ENCODE peak calls at places on chromosomes 5 and 9, in six cellular contexts. One of them, this sample, is unnamed.

GRCh38 chr5:64834611-64835010 is 65.9 kb downstream of the CWC27 start:
- DNase-seq in neural progenitor cell: peak; percentile 10
- DNase-seq in caudate nucleus: no peak
- DNase-seq in HCT116: no peak
- DNase-seq in stomach: no peak
- DNase-seq in AG04450: no peak
- DNase-seq in this sample: no peak

GRCh38 chr9:35533398-35533797 is 43.5 kb downstream of the RUSC2 start:
- DNase-seq in AG04450: no peak
- DNase-seq in neural progenitor cell: no peak
- DNase-seq in stomach: no peak
- DNase-seq in HCT116: no peak
- DNase-seq in caudate nucleus: no peak
- DNase-seq in this sample: no peak

GRCh38 chr5:50853151-50853550 is 186.7 kb downstream of the PARP8 start:
- DNase-seq in neural progenitor cell: no peak
- DNase-seq in HCT116: no peak
- DNase-seq in AG04450: no peak
- DNase-seq in caudate nucleus: no peak
- DNase-seq in stomach: no peak
- DNase-seq in this sample: no peak

GRCh38 chr5:53246042-53246836 is 136.7 kb upstream of the MOCS2 start:
- DNase-seq in caudate nucleus: no peak
- DNase-seq in neural progenitor cell: no peak
- DNase-seq in stomach: no peak
- DNase-seq in AG04450: peak; percentile 81
- DNase-seq in HCT116: no peak
- DNase-seq in this sample: no peak

GRCh38 chr9:4832786-4833579 is 40.2 kb downstream of the RCL1 start:
- DNase-seq in HCT116: peak; percentile 94
- DNase-seq in stomach: no peak
- DNase-seq in neural progenitor cell: no peak
- DNase-seq in caudate nucleus: no peak
- DNase-seq in AG04450: peak; percentile 85
- DNase-seq in this sample: no peak

GRCh38 chr9:91164724-91165520 is 196.8 kb downstream of the AUH start:
- DNase-seq in neural progenitor cell: no peak
- DNase-seq in stomach: peak; percentile 79
- DNase-seq in caudate nucleus: no peak
- DNase-seq in AG04450: peak; percentile 97
- DNase-seq in HCT116: peak; percentile 81
- DNase-seq in this sample: peak; percentile 62

GRCh38 chr9:107020040-107020530 is 157.1 kb downstream of the ZNF462 start:
- DNase-seq in neural progenitor cell: peak; percentile 79
- DNase-seq in AG04450: peak; percentile 91
- DNase-seq in stomach: no peak
- DNase-seq in HCT116: no peak
- DNase-seq in caudate nucleus: no peak
- DNase-seq in this sample: no peak

GRCh38 chr5:108259306-108259705 is 122.6 kb downstream of the FBXL17 start:
- DNase-seq in caudate nucleus: no peak
- DNase-seq in neural progenitor cell: peak; percentile 10
- DNase-seq in AG04450: peak; percentile 7
- DNase-seq in stomach: no peak
- DNase-seq in HCT116: no peak
- DNase-seq in this sample: no peak

GRCh38 chr5:178630475-178630930 is 3.7 kb upstream of the CLK4 start:
- DNase-seq in AG04450: no peak
- DNase-seq in stomach: no peak
- DNase-seq in neural progenitor cell: no peak
- DNase-seq in HCT116: peak; percentile 24
- DNase-seq in caudate nucleus: no peak
- DNase-seq in this sample: no peak

GRCh38 chr9:131769361-131769760 is 29.5 kb upstream of the RAPGEF1 start:
- DNase-seq in HCT116: no peak
- DNase-seq in AG04450: no peak
- DNase-seq in neural progenitor cell: no peak
- DNase-seq in stomach: no peak
- DNase-seq in caudate nucleus: no peak
- DNase-seq in this sample: no peak

GRCh38 chr9:121239071-121239470 is 28.9 kb upstream of the GSN start:
- DNase-seq in caudate nucleus: no peak
- DNase-seq in AG04450: no peak
- DNase-seq in neural progenitor cell: no peak
- DNase-seq in HCT116: no peak
- DNase-seq in stomach: no peak
- DNase-seq in this sample: no peak

GRCh38 chr9:95575796-95576195 is 59.0 kb upstream of the PTCH1 start:
- DNase-seq in HCT116: no peak
- DNase-seq in stomach: no peak
- DNase-seq in caudate nucleus: no peak
- DNase-seq in AG04450: no peak
- DNase-seq in neural progenitor cell: no peak
- DNase-seq in this sample: no peak

GRCh38 chr5:6520201-6520600 is 71.5 kb downstream of the UBE2QL1 start:
- DNase-seq in AG04450: no peak
- DNase-seq in caudate nucleus: no peak
- DNase-seq in stomach: no peak
- DNase-seq in HCT116: no peak
- DNase-seq in neural progenitor cell: no peak
- DNase-seq in this sample: no peak

GRCh38 chr5:6518298-6519057 is 69.8 kb downstream of the UBE2QL1 start:
- DNase-seq in neural progenitor cell: no peak
- DNase-seq in HCT116: no peak
- DNase-seq in AG04450: no peak
- DNase-seq in stomach: no peak
- DNase-seq in caudate nucleus: no peak
- DNase-seq in this sample: no peak

GRCh38 chr5:6522337-6522736 is 73.7 kb downstream of the UBE2QL1 start:
- DNase-seq in HCT116: no peak
- DNase-seq in AG04450: no peak
- DNase-seq in stomach: no peak
- DNase-seq in caudate nucleus: no peak
- DNase-seq in neural progenitor cell: no peak
- DNase-seq in this sample: no peak

GRCh38 chr5:6516823-6517222 is 68.2 kb downstream of the UBE2QL1 start:
- DNase-seq in AG04450: no peak
- DNase-seq in HCT116: no peak
- DNase-seq in stomach: no peak
- DNase-seq in neural progenitor cell: no peak
- DNase-seq in caudate nucleus: no peak
- DNase-seq in this sample: no peak

DNA sequence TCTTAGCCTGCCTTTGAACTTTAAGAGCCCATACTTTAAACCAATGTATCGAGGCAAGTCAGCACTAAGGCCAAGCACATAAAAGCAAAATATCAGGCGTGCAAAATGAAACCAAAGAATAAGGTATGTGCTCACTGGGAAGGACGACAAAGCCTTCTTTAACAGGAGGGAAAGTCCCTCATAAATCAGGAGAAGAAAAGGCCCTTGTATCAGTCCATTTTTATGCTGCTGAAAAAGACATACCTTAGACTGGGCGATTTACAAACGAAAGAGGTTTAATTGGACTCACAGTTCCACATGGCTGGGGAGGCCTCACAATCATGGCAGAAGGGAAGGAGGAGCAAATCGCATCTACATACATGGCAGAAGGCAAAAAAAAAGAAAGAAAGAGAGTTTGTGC is 68.8 kb downstream of the UBE2QL1 start:
- DNase-seq in caudate nucleus: no peak
- DNase-seq in AG04450: no peak
- DNase-seq in stomach: no peak
- DNase-seq in neural progenitor cell: no peak
- DNase-seq in HCT116: no peak
- DNase-seq in this sample: no peak
- H3K27ac ChIP-seq in caudate nucleus: no peak overlapping the region
- H3K27ac ChIP-seq in AG04450: no peak overlapping the region
- H3K27ac ChIP-seq in stomach: no peak overlapping the region
- H3K27ac ChIP-seq in neural progenitor cell: no peak overlapping the region
- H3K27ac ChIP-seq in HCT116: no peak overlapping the region
- H3K27ac ChIP-seq in this sample: no peak overlapping the region

GRCh38 chr9:38339087-38339486 is 53.4 kb upstream of the ALDH1B1 start:
- DNase-seq in stomach: no peak
- DNase-seq in HCT116: no peak
- DNase-seq in AG04450: no peak
- DNase-seq in caudate nucleus: no peak
- DNase-seq in neural progenitor cell: no peak
- DNase-seq in this sample: no peak
- H3K27ac ChIP-seq in stomach: peak overlapping the region; percentile 17
- H3K27ac ChIP-seq in HCT116: no peak overlapping the region
- H3K27ac ChIP-seq in AG04450: no peak overlapping the region
- H3K27ac ChIP-seq in caudate nucleus: no peak overlapping the region
- H3K27ac ChIP-seq in neural progenitor cell: no peak overlapping the region
- H3K27ac ChIP-seq in this sample: no peak overlapping the region

GRCh38 chr5:14812166-14812565 is 59.4 kb downstream of the ANKH start:
- DNase-seq in stomach: no peak
- DNase-seq in HCT116: no peak
- DNase-seq in neural progenitor cell: no peak
- DNase-seq in caudate nucleus: no peak
- DNase-seq in AG04450: no peak
- DNase-seq in this sample: no peak

GRCh38 chr5:14813747-14814146 is 57.8 kb downstream of the ANKH start:
- DNase-seq in HCT116: no peak
- DNase-seq in neural progenitor cell: no peak
- DNase-seq in stomach: no peak
- DNase-seq in caudate nucleus: no peak
- DNase-seq in AG04450: no peak
- DNase-seq in this sample: no peak

GRCh38 chr5:14818931-14819790 is 52.4 kb downstream of the ANKH start:
- DNase-seq in HCT116: no peak
- DNase-seq in caudate nucleus: no peak
- DNase-seq in AG04450: no peak
- DNase-seq in neural progenitor cell: no peak
- DNase-seq in stomach: no peak
- DNase-seq in this sample: no peak

GRCh38 chr5:14816999-14817761 is 54.4 kb downstream of the ANKH start:
- DNase-seq in caudate nucleus: no peak
- DNase-seq in HCT116: no peak
- DNase-seq in AG04450: peak; percentile 44
- DNase-seq in neural progenitor cell: no peak
- DNase-seq in stomach: no peak
- DNase-seq in this sample: no peak

GRCh38 chr5:14816374-14816998 is 55.1 kb downstream of the ANKH start:
- DNase-seq in caudate nucleus: no peak
- DNase-seq in AG04450: no peak
- DNase-seq in neural progenitor cell: no peak
- DNase-seq in HCT116: no peak
- DNase-seq in stomach: no peak
- DNase-seq in this sample: no peak
- H3K27ac ChIP-seq in caudate nucleus: no peak overlapping the region
- H3K27ac ChIP-seq in AG04450: no peak overlapping the region
- H3K27ac ChIP-seq in neural progenitor cell: no peak overlapping the region
- H3K27ac ChIP-seq in HCT116: no peak overlapping the region
- H3K27ac ChIP-seq in stomach: no peak overlapping the region
- H3K27ac ChIP-seq in this sample: no peak overlapping the region

GRCh38 chr5:173757817-173758216 is 130.3 kb upstream of the CPEB4 start:
- DNase-seq in AG04450: no peak
- DNase-seq in HCT116: no peak
- DNase-seq in stomach: no peak
- DNase-seq in neural progenitor cell: no peak
- DNase-seq in caudate nucleus: no peak
- DNase-seq in this sample: no peak
- H3K27ac ChIP-seq in AG04450: no peak overlapping the region
- H3K27ac ChIP-seq in HCT116: no peak overlapping the region
- H3K27ac ChIP-seq in stomach: no peak overlapping the region
- H3K27ac ChIP-seq in neural progenitor cell: no peak overlapping the region
- H3K27ac ChIP-seq in caudate nucleus: no peak overlapping the region
- H3K27ac ChIP-seq in this sample: no peak overlapping the region

DNA sequence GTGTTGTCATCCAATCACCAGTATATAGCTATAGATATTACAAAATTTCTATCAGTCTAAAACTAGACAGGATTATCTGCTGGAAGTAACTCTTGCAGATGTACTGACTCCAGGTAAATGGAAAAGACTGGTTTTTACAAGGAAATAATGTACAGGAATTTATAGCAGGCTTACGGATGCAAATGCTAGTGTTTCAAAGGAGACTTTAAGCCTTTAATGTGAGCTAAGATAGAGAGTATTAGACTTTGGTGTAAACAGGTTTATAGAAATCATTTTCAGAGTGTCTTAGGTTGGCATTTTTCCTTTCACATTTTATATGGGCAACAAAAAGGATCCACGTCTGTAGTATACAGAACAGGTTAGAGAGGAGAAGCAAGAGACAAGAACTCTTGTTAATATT is 16.1 kb downstream of the ZNF608 start:
- DNase-seq in stomach: no peak
- DNase-seq in caudate nucleus: no peak
- DNase-seq in AG04450: no peak
- DNase-seq in HCT116: no peak
- DNase-seq in neural progenitor cell: no peak
- DNase-seq in this sample: no peak
- H3K27ac ChIP-seq in stomach: no peak overlapping the region
- H3K27ac ChIP-seq in caudate nucleus: no peak overlapping the region
- H3K27ac ChIP-seq in AG04450: no peak overlapping the region
- H3K27ac ChIP-seq in HCT116: no peak overlapping the region
- H3K27ac ChIP-seq in neural progenitor cell: no peak overlapping the region
- H3K27ac ChIP-seq in this sample: no peak overlapping the region

This sample was measured in CD8-positive, alpha-beta T cell.